ENCODE peak calls at places on chromosomes 12 and 14, in nine cellular contexts. One of them, this sample, is unnamed.

GRCh38 chr14:58830121-58830520 is 192.4 kb downstream of the DACT1 start:
- DNase-seq in WERI-Rb-1: no peak
- DNase-seq in psoas muscle: no peak
- DNase-seq in left ventricle myocardium inferior: no peak
- DNase-seq in HCT116: no peak
- DNase-seq in SK-N-MC: no peak
- DNase-seq in spleen: no peak
- DNase-seq in skeletal muscle cell: no peak
- DNase-seq in astrocyte of the spinal cord: no peak
- DNase-seq in this sample: no peak

GRCh38 chr12:51898506-51898905 is 8.8 kb upstream of the ACVRL1 start:
- DNase-seq in WERI-Rb-1: no peak
- DNase-seq in psoas muscle: no peak
- DNase-seq in left ventricle myocardium inferior: no peak
- DNase-seq in HCT116: no peak
- DNase-seq in SK-N-MC: no peak
- DNase-seq in spleen: no peak
- DNase-seq in skeletal muscle cell: no peak
- DNase-seq in astrocyte of the spinal cord: no peak
- DNase-seq in this sample: no peak

GRCh38 chr12:10891937-10892336 is 7.9 kb upstream of the PRH1 start:
- DNase-seq in WERI-Rb-1: no peak
- DNase-seq in psoas muscle: no peak
- DNase-seq in left ventricle myocardium inferior: no peak
- DNase-seq in HCT116: no peak
- DNase-seq in SK-N-MC: no peak
- DNase-seq in spleen: no peak
- DNase-seq in skeletal muscle cell: no peak
- DNase-seq in astrocyte of the spinal cord: no peak
- DNase-seq in this sample: no peak

GRCh38 chr14:90491221-90491867 is 94.5 kb downstream of the CALM1 start:
- DNase-seq in WERI-Rb-1: no peak
- DNase-seq in psoas muscle: peak; percentile 73
- DNase-seq in left ventricle myocardium inferior: peak; percentile 74
- DNase-seq in HCT116: no peak
- DNase-seq in SK-N-MC: no peak
- DNase-seq in spleen: peak; percentile 70
- DNase-seq in skeletal muscle cell: peak; percentile 67
- DNase-seq in astrocyte of the spinal cord: peak; percentile 52
- DNase-seq in this sample: peak; percentile 41

GRCh38 chr12:4267904-4268548 is 5.5 kb upstream of the CCND2 start:
- DNase-seq in WERI-Rb-1: no peak
- DNase-seq in psoas muscle: no peak
- DNase-seq in left ventricle myocardium inferior: no peak
- DNase-seq in HCT116: no peak
- DNase-seq in SK-N-MC: no peak
- DNase-seq in spleen: no peak
- DNase-seq in skeletal muscle cell: no peak
- DNase-seq in astrocyte of the spinal cord: no peak
- DNase-seq in this sample: no peak

GRCh38 chr14:52124791-52125661 is 56.2 kb upstream of the NID2 start:
- DNase-seq in WERI-Rb-1: no peak
- DNase-seq in psoas muscle: no peak
- DNase-seq in left ventricle myocardium inferior: no peak
- DNase-seq in HCT116: no peak
- DNase-seq in SK-N-MC: no peak
- DNase-seq in spleen: no peak
- DNase-seq in skeletal muscle cell: peak; percentile 82
- DNase-seq in astrocyte of the spinal cord: peak; percentile 54
- DNase-seq in this sample: peak; percentile 70

GRCh38 chr12:32583535-32583934 is 95.6 kb upstream of the DNM1L start:
- DNase-seq in WERI-Rb-1: no peak
- DNase-seq in psoas muscle: no peak
- DNase-seq in left ventricle myocardium inferior: no peak
- DNase-seq in HCT116: no peak
- DNase-seq in SK-N-MC: no peak
- DNase-seq in spleen: no peak
- DNase-seq in skeletal muscle cell: no peak
- DNase-seq in astrocyte of the spinal cord: peak; percentile 78
- DNase-seq in this sample: peak; percentile 27

GRCh38 chr12:90015228-90015627 is 306.6 kb upstream of the ATP2B1 start:
- DNase-seq in WERI-Rb-1: no peak
- DNase-seq in psoas muscle: no peak
- DNase-seq in left ventricle myocardium inferior: no peak
- DNase-seq in HCT116: no peak
- DNase-seq in SK-N-MC: no peak
- DNase-seq in spleen: no peak
- DNase-seq in skeletal muscle cell: no peak
- DNase-seq in astrocyte of the spinal cord: no peak
- DNase-seq in this sample: no peak

GRCh38 chr14:73961192-73961591 is 11.1 kb downstream of the COQ6 start:
- DNase-seq in WERI-Rb-1: no peak
- DNase-seq in psoas muscle: no peak
- DNase-seq in left ventricle myocardium inferior: no peak
- DNase-seq in HCT116: no peak
- DNase-seq in SK-N-MC: no peak
- DNase-seq in spleen: no peak
- DNase-seq in skeletal muscle cell: no peak
- DNase-seq in astrocyte of the spinal cord: no peak
- DNase-seq in this sample: no peak

GRCh38 chr12:116236148-116236731 is 41.3 kb downstream of the MED13L start:
- DNase-seq in WERI-Rb-1: peak; percentile 22
- DNase-seq in psoas muscle: no peak
- DNase-seq in left ventricle myocardium inferior: peak; percentile 33
- DNase-seq in HCT116: no peak
- DNase-seq in SK-N-MC: peak; percentile 22
- DNase-seq in spleen: no peak
- DNase-seq in skeletal muscle cell: no peak
- DNase-seq in astrocyte of the spinal cord: peak; percentile 69
- DNase-seq in this sample: peak; percentile 35

GRCh38 chr14:105527381-105528196 is 1.2 kb downstream of the TMEM121 start:
- DNase-seq in WERI-Rb-1: no peak
- DNase-seq in psoas muscle: no peak
- DNase-seq in left ventricle myocardium inferior: no peak
- DNase-seq in HCT116: no peak
- DNase-seq in SK-N-MC: no peak
- DNase-seq in spleen: peak; percentile 87
- DNase-seq in skeletal muscle cell: no peak
- DNase-seq in astrocyte of the spinal cord: no peak
- DNase-seq in this sample: no peak

GRCh38 chr14:57574617-57575288 is 81.1 kb upstream of the CCDC198 start:
- DNase-seq in WERI-Rb-1: no peak
- DNase-seq in psoas muscle: no peak
- DNase-seq in left ventricle myocardium inferior: no peak
- DNase-seq in HCT116: no peak
- DNase-seq in SK-N-MC: no peak
- DNase-seq in spleen: no peak
- DNase-seq in skeletal muscle cell: no peak
- DNase-seq in astrocyte of the spinal cord: no peak
- DNase-seq in this sample: no peak

GRCh38 chr14:58695514-58695913 is 57.8 kb downstream of the DACT1 start:
- DNase-seq in WERI-Rb-1: no peak
- DNase-seq in psoas muscle: no peak
- DNase-seq in left ventricle myocardium inferior: no peak
- DNase-seq in HCT116: no peak
- DNase-seq in SK-N-MC: no peak
- DNase-seq in spleen: no peak
- DNase-seq in skeletal muscle cell: no peak
- DNase-seq in astrocyte of the spinal cord: no peak
- DNase-seq in this sample: no peak

GRCh38 chr12:105032703-105033357 is 46.7 kb downstream of the NOPCHAP1 start:
- DNase-seq in WERI-Rb-1: no peak
- DNase-seq in psoas muscle: no peak
- DNase-seq in left ventricle myocardium inferior: no peak
- DNase-seq in HCT116: no peak
- DNase-seq in SK-N-MC: no peak
- DNase-seq in spleen: no peak
- DNase-seq in skeletal muscle cell: no peak
- DNase-seq in astrocyte of the spinal cord: no peak
- DNase-seq in this sample: no peak

GRCh38 chr12:113056631-113057488 is at the start of gene DTX1:
- DNase-seq in WERI-Rb-1: peak; percentile 53
- DNase-seq in psoas muscle: peak; percentile 44
- DNase-seq in left ventricle myocardium inferior: peak; percentile 43
- DNase-seq in HCT116: no peak
- DNase-seq in SK-N-MC: no peak
- DNase-seq in spleen: peak; percentile 89
- DNase-seq in skeletal muscle cell: no peak
- DNase-seq in astrocyte of the spinal cord: no peak
- DNase-seq in this sample: no peak

GRCh38 chr14:88233915-88234314 is 89.2 kb downstream of the KCNK10 start:
- DNase-seq in WERI-Rb-1: peak; percentile 59
- DNase-seq in psoas muscle: no peak
- DNase-seq in left ventricle myocardium inferior: no peak
- DNase-seq in HCT116: peak; percentile 24
- DNase-seq in SK-N-MC: no peak
- DNase-seq in spleen: no peak
- DNase-seq in skeletal muscle cell: no peak
- DNase-seq in astrocyte of the spinal cord: no peak
- DNase-seq in this sample: peak; percentile 5

GRCh38 chr14:43418314-43418713 is 1088.8 kb downstream of the FSCB start:
- DNase-seq in WERI-Rb-1: no peak
- DNase-seq in psoas muscle: no peak
- DNase-seq in left ventricle myocardium inferior: no peak
- DNase-seq in HCT116: no peak
- DNase-seq in SK-N-MC: no peak
- DNase-seq in spleen: peak; percentile 29
- DNase-seq in skeletal muscle cell: no peak
- DNase-seq in astrocyte of the spinal cord: no peak
- DNase-seq in this sample: no peak

GRCh38 chr12:132471858-132472255 is 18.1 kb upstream of the FBRSL1 start:
- DNase-seq in WERI-Rb-1: no peak
- DNase-seq in psoas muscle: no peak
- DNase-seq in left ventricle myocardium inferior: no peak
- DNase-seq in HCT116: no peak
- DNase-seq in SK-N-MC: no peak
- DNase-seq in spleen: peak; percentile 81
- DNase-seq in skeletal muscle cell: no peak
- DNase-seq in astrocyte of the spinal cord: no peak
- DNase-seq in this sample: no peak
- H3K4me3 ChIP-seq in WERI-Rb-1: no peak overlapping the region
- H3K4me3 ChIP-seq in psoas muscle: no peak overlapping the region
- H3K4me3 ChIP-seq in left ventricle myocardium inferior: no peak overlapping the region
- H3K4me3 ChIP-seq in HCT116: no peak overlapping the region
- H3K4me3 ChIP-seq in SK-N-MC: no peak overlapping the region
- H3K4me3 ChIP-seq in spleen: no peak overlapping the region
- H3K4me3 ChIP-seq in skeletal muscle cell: no peak overlapping the region
- H3K4me3 ChIP-seq in astrocyte of the spinal cord: no peak overlapping the region
- H3K4me3 ChIP-seq in this sample: no peak overlapping the region

DNA sequence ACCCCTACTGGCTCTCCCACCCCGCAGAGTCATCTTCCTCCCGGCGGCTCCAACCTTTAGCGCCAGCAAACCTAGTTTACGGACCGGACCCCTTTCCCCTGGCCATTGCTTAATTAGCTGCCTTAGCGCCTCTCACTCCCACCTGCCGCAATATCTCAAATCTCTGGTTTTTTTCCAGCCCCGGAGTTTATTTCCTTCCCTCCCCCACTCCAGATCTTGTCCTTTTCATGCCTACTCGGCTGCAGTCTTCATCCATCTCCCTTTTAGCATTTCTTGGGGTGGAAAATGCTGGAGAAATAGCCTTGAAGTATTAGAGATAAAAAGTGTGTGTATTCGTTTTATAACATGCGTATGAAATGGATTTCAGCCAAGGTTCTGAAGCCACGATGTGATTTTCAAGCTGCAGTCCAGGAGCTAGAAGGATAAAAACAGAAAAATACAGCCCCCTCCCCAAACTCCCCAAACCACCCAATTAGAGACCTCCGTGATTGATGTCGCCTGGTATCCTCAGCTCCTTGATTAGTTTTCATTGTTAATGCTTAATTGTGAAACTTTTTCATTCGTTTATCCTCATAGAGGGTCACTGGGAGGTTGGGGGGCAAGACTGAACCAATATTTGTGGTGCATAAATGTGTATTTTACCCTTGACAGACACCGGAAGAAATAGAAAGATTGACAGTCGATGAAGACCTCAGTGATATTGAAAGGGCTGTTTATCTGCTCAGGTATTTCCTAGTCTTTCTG is 1.5 kb downstream of the PPP4R4 start:
- DNase-seq in WERI-Rb-1: no peak
- DNase-seq in psoas muscle: no peak
- DNase-seq in left ventricle myocardium inferior: no peak
- DNase-seq in HCT116: no peak
- DNase-seq in SK-N-MC: no peak
- DNase-seq in spleen: no peak
- DNase-seq in skeletal muscle cell: no peak
- DNase-seq in astrocyte of the spinal cord: no peak
- DNase-seq in this sample: no peak
- H3K4me3 ChIP-seq in WERI-Rb-1: peak overlapping the region; percentile 56
- H3K4me3 ChIP-seq in psoas muscle: peak overlapping the region; percentile 80
- H3K4me3 ChIP-seq in left ventricle myocardium inferior: peak overlapping the region; percentile 79
- H3K4me3 ChIP-seq in HCT116: peak overlapping the region; percentile 72
- H3K4me3 ChIP-seq in SK-N-MC: peak overlapping the region; percentile 13
- H3K4me3 ChIP-seq in spleen: no peak overlapping the region
- H3K4me3 ChIP-seq in skeletal muscle cell: no peak overlapping the region
- H3K4me3 ChIP-seq in astrocyte of the spinal cord: no peak overlapping the region
- H3K4me3 ChIP-seq in this sample: no peak overlapping the region

DNA sequence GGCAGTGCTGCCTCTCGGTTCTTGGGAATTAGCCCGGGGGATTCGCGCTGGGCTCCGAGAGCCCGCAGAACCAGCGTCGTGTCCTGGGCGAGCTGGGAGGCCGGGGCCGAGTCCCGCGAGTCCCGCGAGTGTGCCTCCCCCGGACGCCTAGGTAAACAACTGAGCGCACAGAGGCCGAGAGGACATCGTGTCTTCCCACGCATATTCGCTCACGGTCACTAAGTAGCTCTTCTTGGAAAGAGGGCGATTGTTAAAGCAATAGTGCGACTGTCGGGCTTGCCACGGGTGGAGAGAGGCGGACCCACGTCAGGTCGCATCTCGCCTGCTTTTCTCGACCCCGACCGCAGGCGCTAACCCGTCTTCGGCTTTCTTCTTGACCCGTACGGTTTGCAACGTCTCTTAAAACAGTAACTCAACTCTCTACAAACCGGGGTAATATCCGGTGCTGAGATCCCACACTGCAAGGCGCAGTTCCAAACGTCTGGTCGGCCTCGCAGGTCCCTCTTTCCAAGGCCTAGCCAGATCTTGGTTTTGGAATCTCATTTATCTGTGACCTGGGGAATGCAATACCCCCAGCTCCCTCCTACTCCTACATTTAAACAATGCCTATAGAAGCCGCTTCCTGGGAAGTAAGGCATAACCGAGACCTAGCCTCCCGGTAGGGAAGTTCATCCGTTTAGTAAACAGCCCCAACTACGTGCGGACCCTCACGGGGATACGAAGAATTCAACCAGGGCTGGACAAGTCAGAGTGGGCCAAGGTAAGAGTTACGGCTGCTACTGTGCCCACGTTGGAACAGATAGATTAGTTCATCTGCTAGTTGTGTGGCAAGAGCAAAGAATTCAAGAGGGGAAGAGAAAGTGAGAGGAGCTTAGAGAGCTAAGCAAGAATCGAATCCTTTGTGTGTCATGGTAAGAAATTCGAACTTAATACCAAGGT is 736 bp upstream of the PHLDA1 start:
- DNase-seq in WERI-Rb-1: no peak
- DNase-seq in psoas muscle: no peak
- DNase-seq in left ventricle myocardium inferior: peak; percentile 46
- DNase-seq in HCT116: no peak
- DNase-seq in SK-N-MC: no peak
- DNase-seq in spleen: no peak
- DNase-seq in skeletal muscle cell: peak; percentile 43
- DNase-seq in astrocyte of the spinal cord: peak; percentile 80
- DNase-seq in this sample: no peak
- H3K4me3 ChIP-seq in WERI-Rb-1: peak overlapping the region; percentile 93
- H3K4me3 ChIP-seq in psoas muscle: peak overlapping the region; percentile 84
- H3K4me3 ChIP-seq in left ventricle myocardium inferior: peak overlapping the region; percentile 90
- H3K4me3 ChIP-seq in HCT116: peak overlapping the region; percentile 75
- H3K4me3 ChIP-seq in SK-N-MC: peak overlapping the region; percentile 87
- H3K4me3 ChIP-seq in spleen: peak overlapping the region; percentile 85
- H3K4me3 ChIP-seq in skeletal muscle cell: peak overlapping the region; percentile 68
- H3K4me3 ChIP-seq in astrocyte of the spinal cord: peak overlapping the region; percentile 98
- H3K4me3 ChIP-seq in this sample: peak overlapping the region; percentile 95

GRCh38 chr12:100360450-100360849 is 3.6 kb downstream of the SLC17A8 start:
- DNase-seq in WERI-Rb-1: no peak
- DNase-seq in psoas muscle: no peak
- DNase-seq in left ventricle myocardium inferior: no peak
- DNase-seq in HCT116: no peak
- DNase-seq in SK-N-MC: no peak
- DNase-seq in spleen: no peak
- DNase-seq in skeletal muscle cell: no peak
- DNase-seq in astrocyte of the spinal cord: no peak
- DNase-seq in this sample: no peak
- H3K4me3 ChIP-seq in WERI-Rb-1: no peak overlapping the region
- H3K4me3 ChIP-seq in psoas muscle: no peak overlapping the region
- H3K4me3 ChIP-seq in left ventricle myocardium inferior: no peak overlapping the region
- H3K4me3 ChIP-seq in HCT116: no peak overlapping the region
- H3K4me3 ChIP-seq in SK-N-MC: no peak overlapping the region
- H3K4me3 ChIP-seq in spleen: no peak overlapping the region
- H3K4me3 ChIP-seq in skeletal muscle cell: no peak overlapping the region
- H3K4me3 ChIP-seq in astrocyte of the spinal cord: no peak overlapping the region
- H3K4me3 ChIP-seq in this sample: no peak overlapping the region

This sample was measured in HFF-Myc.